ENCODE peak calls at places on chromosomes 7 and 10, in five cellular contexts. U, J, P, Y and K are unnamed samples.

GRCh38 chr10:79097021-79097695 is 28.4 kb downstream of the ZMIZ1 start:
- DNase-seq in U (peak; percentile 48), J (peak; percentile 67), P (no peak), Y (peak; percentile 74), K (no peak)

GRCh38 chr7:19262794-19263193 is 117.6 kb upstream of the FERD3L start:
- DNase-seq in U (no peak), J (no peak), P (no peak), Y (no peak), K (no peak)

GRCh38 chr10:6053816-6054581 is 8.2 kb downstream of the IL2RA start:
- DNase-seq in U (no peak), J (no peak), P (no peak), Y (no peak), K (no peak)

GRCh38 chr7:1290262-1291039 is 57.8 kb downstream of the UNCX start:
- DNase-seq in U (peak; percentile 72), J (no peak), P (no peak), Y (no peak), K (no peak)

GRCh38 chr10:60572511-60573194 is 183.0 kb upstream of the ANK3 start:
- DNase-seq in U (peak; percentile 63), J (peak; percentile 46), P (peak; percentile 61), Y (peak; percentile 67), K (peak; percentile 18)

GRCh38 chr10:50561266-50561665 is 62.5 kb downstream of the SGMS1 start:
- DNase-seq in U (peak; percentile 96), J (no peak), P (no peak), Y (peak; percentile 97), K (no peak)

GRCh38 chr10:15781381-15781960 is 61.7 kb upstream of the ITGA8 start:
- DNase-seq in U (no peak), J (no peak), P (peak; percentile 5), Y (no peak), K (no peak)

GRCh38 chr10:6927001-6927400 is 346.9 kb upstream of the PRKCQ start:
- DNase-seq in U (no peak), J (no peak), P (no peak), Y (no peak), K (no peak)

GRCh38 chr10:77640167-77640566 is 2.6 kb upstream of the KCNMA1 start:
- DNase-seq in U (no peak), J (no peak), P (no peak), Y (no peak), K (no peak)

GRCh38 chr10:93501650-93502049 is 5.2 kb downstream of the CEP55 start:
- DNase-seq in U (peak; percentile 21), J (no peak), P (no peak), Y (no peak), K (no peak)

GRCh38 chr10:26216949-26217395 is 398 bp downstream of the GAD2 start:
- DNase-seq in U (no peak), J (peak; percentile 14), P (no peak), Y (no peak), K (no peak)

GRCh38 chr10:132290631-132291030 is 17.1 kb downstream of the STK32C start:
- DNase-seq in U (no peak), J (no peak), P (no peak), Y (no peak), K (no peak)

GRCh38 chr10:11610855-11611247 is 599 bp downstream of the USP6NL start:
- DNase-seq in U (peak; percentile 73), J (no peak), P (peak; percentile 28), Y (peak; percentile 37), K (no peak)

GRCh38 chr7:135856356-135857144 is 107.9 kb upstream of the FAM180A start:
- DNase-seq in U (peak; percentile 87), J (no peak), P (peak; percentile 22), Y (peak; percentile 69), K (no peak)

GRCh38 chr7:124397134-124397533 is 364.3 kb upstream of the TMEM229A start:
- DNase-seq in U (no peak), J (no peak), P (no peak), Y (no peak), K (no peak)

GRCh38 chr7:19400771-19401254 is 255.6 kb upstream of the FERD3L start:
- DNase-seq in U (no peak), J (no peak), P (no peak), Y (no peak), K (no peak)

GRCh38 chr7:37037286-37037685 is 313.0 kb upstream of the AOAH start:
- DNase-seq in U (no peak), J (no peak), P (no peak), Y (no peak), K (no peak)

GRCh38 chr7:138980575-138981285 is 459 bp downstream of the KIAA1549 start:
- DNase-seq in U (peak; percentile 43), J (peak; percentile 51), P (peak; percentile 17), Y (no peak), K (no peak)

GRCh38 chr10:122515588-122516231 is 44.8 kb upstream of the DMBT1 start:
- DNase-seq in U (peak; percentile 49), J (no peak), P (peak; percentile 91), Y (peak; percentile 35), K (no peak)

GRCh38 chr10:111933937-111934336 is 249.6 kb downstream of the GPAM start:
- DNase-seq in U (no peak), J (no peak), P (no peak), Y (no peak), K (no peak)

GRCh38 chr7:107180378-107180777 is 11.6 kb downstream of the HBP1 start:
- DNase-seq in U (peak; percentile 62), J (no peak), P (peak; percentile 84), Y (peak; percentile 88), K (no peak)

GRCh38 chr10:26303366-26303765 is 86.8 kb downstream of the GAD2 start:
- DNase-seq in U (no peak), J (no peak), P (no peak), Y (no peak), K (no peak)

GRCh38 chr7:84529480-84530205 is 335.1 kb upstream of the SEMA3A start:
- DNase-seq in U (peak; percentile 60), J (peak; percentile 7), P (peak; percentile 75), Y (peak; percentile 83), K (no peak)

GRCh38 chr7:155277385-155277994 is 20.2 kb upstream of the INSIG1 start:
- DNase-seq in U (peak; percentile 38), J (no peak), P (no peak), Y (no peak), K (no peak)

GRCh38 chr10:129780158-129780557 is 183.9 kb downstream of the EBF3 start:
- DNase-seq in U (no peak), J (no peak), P (no peak), Y (no peak), K (no peak)

GRCh38 chr10:12319085-12319484 is 30.3 kb upstream of the CAMK1D start:
- DNase-seq in U (no peak), J (no peak), P (no peak), Y (no peak), K (no peak)

GRCh38 chr7:135169141-135169935 is 1.2 kb downstream of the CYREN start:
- DNase-seq in U (peak; percentile 77), J (peak; percentile 65), P (peak; percentile 81), Y (peak; percentile 59), K (peak; percentile 6)

GRCh38 chr7:44798649-44799275 is 2.3 kb downstream of the PPIA start:
- DNase-seq in U (peak; percentile 60), J (no peak), P (no peak), Y (no peak), K (no peak)

GRCh38 chr7:44801890-44802289 is 5.4 kb downstream of the PPIA start:
- DNase-seq in U (peak; percentile 69), J (no peak), P (peak; percentile 84), Y (peak; percentile 37), K (no peak)

GRCh38 chr7:44797329-44798258 is 1.1 kb downstream of the PPIA start:
- DNase-seq in U (peak; percentile 95), J (peak; percentile 86), P (peak; percentile 90), Y (peak; percentile 84), K (peak; percentile 62)

GRCh38 chr7:44802418-44803025 is 6.0 kb downstream of the PPIA start:
- DNase-seq in U (no peak), J (no peak), P (no peak), Y (no peak), K (no peak)

DNA sequence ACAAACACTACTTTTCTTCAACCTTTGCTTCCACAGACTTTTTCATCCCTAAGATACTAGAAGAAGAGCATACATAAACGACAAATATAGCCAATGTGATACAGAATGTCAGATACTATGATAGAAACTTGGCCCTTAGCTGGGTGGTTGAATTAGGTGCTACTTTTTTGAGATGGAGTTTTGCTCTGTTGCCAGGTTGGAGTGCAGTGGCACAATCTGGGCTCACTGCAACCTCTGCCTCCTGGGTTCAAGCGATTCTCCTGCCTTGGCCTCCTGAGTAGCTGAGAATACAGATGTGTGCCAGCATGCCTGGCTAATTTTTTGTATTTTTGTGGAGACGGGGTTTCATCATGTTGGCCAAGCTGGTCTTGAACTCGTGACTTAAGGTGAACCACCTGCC is 3.5 kb downstream of the PPIA start:
- DNase-seq in U (no peak), J (no peak), P (no peak), Y (no peak), K (no peak)
- H2AFZ ChIP-seq in U (no peak overlapping the region), J (no peak overlapping the region), P (no peak overlapping the region), Y (no peak overlapping the region), K (no peak overlapping the region)

GRCh38 chr7:73668103-73668937 is 689 bp downstream of the VPS37D start:
- DNase-seq in U (peak; percentile 27), J (peak; percentile 84), P (no peak), Y (no peak), K (no peak)
- H2AFZ ChIP-seq in U (peak overlapping the region; percentile 67), J (peak overlapping the region; percentile 29), P (peak overlapping the region; percentile 81), Y (peak overlapping the region; percentile 95), K (peak overlapping the region; percentile 72)

GRCh38 chr7:100589341-100589935 is 3.3 kb downstream of the FBXO24 start:
- DNase-seq in U (no peak), J (no peak), P (no peak), Y (no peak), K (no peak)
- H2AFZ ChIP-seq in U (no peak overlapping the region), J (no peak overlapping the region), P (no peak overlapping the region), Y (no peak overlapping the region), K (peak overlapping the region; percentile 56)

GRCh38 chr7:44918029-44918428 is 32.7 kb upstream of the PURB start:
- DNase-seq in U (no peak), J (no peak), P (no peak), Y (no peak), K (no peak)

GRCh38 chr7:44922351-44922694 is 37.0 kb upstream of the PURB start:
- DNase-seq in U (no peak), J (no peak), P (no peak), Y (no peak), K (no peak)

GRCh38 chr7:44920119-44920518 is 34.8 kb upstream of the PURB start:
- DNase-seq in U (no peak), J (no peak), P (no peak), Y (no peak), K (no peak)

GRCh38 chr7:44917465-44917864 is 32.1 kb upstream of the PURB start:
- DNase-seq in U (no peak), J (no peak), P (no peak), Y (no peak), K (no peak)

DNA sequence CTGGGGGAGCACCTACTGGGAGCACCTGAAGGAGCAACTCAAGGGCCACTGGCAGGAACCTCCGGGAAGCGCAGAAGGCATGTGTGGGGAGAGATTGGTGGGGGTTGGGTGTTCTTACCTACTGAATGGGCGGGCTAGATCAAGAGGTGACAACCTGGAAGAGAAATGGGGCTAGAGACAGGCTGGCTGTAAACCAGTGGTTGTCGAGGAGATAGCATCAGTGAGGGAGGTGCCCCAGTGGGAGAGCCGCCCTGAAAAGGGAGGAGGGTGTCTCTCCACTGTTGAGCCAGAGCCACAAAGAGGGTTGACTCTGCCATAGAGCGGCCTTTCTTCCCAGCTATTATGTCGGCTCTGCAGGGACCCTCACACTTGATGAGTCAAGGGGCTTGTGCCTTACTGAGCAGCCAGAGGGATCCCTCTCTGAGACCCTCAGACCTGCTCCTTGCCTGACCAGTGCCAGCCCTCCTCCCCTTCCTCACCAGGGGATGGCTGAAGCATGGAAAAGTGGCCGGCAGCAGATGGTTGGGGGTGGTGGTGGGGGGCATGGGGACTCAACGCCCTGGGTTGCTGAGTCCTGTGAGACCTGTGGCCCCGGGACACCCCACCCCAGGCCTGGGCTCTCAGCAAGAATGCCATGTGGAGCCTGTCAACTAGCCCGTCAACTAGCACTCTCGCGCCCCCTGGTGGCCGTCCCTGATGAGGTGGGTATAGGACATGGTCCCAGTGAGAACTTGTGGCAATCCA is 36.4 kb upstream of the PURB start:
- DNase-seq in U (peak; percentile 82), J (peak; percentile 90), P (peak; percentile 44), Y (peak; percentile 57), K (peak; percentile 59)
- H2AFZ ChIP-seq in U (peak overlapping the region; percentile 68), J (no peak overlapping the region), P (peak overlapping the region; percentile 42), Y (peak overlapping the region; percentile 85), K (peak overlapping the region; percentile 62)